ENCODE peak calls at places on chromosome 19, in seven cellular contexts. Z, Q, C, P, K, A and Y are unnamed samples. For H3K4me1, the result is how much of the 10 kb centered on the place peaks cover.

GRCh38 chr19:34493038-34493648 is 11.6 kb downstream of the WTIP start:
- DNase-seq in P (no peak), C (no peak), K (no peak), A (no peak), Z (no peak), Q (no peak), Y (no peak)

GRCh38 chr19:38142176-38143035 is 81.6 kb downstream of the DPF1 start:
- DNase-seq in A (peak), Q (peak), C (peak), K (peak), P (peak), Z (peak), Y (no peak)

GRCh38 chr19:57056972-57057371 is 62.8 kb upstream of the USP29 start:
- DNase-seq in C (peak), Q (no peak), P (peak), A (peak), K (no peak), Z (no peak), Y (peak)

GRCh38 chr19:10603873-10604459 is 16.9 kb upstream of the AP1M2 start:
- DNase-seq in Q (peak), A (peak), C (peak), K (peak), Z (no peak), P (no peak), Y (peak)

GRCh38 chr19:50214699-50215543 is 11.5 kb downstream of the MYH14 start:
- DNase-seq in C (peak), Q (no peak), P (no peak), K (no peak), A (peak), Z (no peak), Y (peak)

GRCh38 chr19:29844891-29845575 is 33.2 kb downstream of the CCNE1 start:
- DNase-seq in K (peak), Q (no peak), A (peak), C (peak), Z (peak), P (peak), Y (peak)

GRCh38 chr19:13847033-13847899 is 29.7 kb upstream of the NANOS3 start:
- DNase-seq in Z (peak), P (peak), Q (peak), K (peak), C (peak), A (peak), Y (peak)

GRCh38 chr19:29485293-29485692 is 40.5 kb upstream of the VSTM2B start:
- DNase-seq in Z (no peak), A (no peak), P (no peak), C (peak), K (no peak), Q (no peak), Y (no peak)

GRCh38 chr19:34172661-34173144 is 399 bp downstream of the LSM14A start:
- DNase-seq in A (peak), Q (peak), C (no peak), Z (no peak), P (no peak), K (no peak), Y (peak)

GRCh38 chr19:12159773-12160414 is 3.0 kb upstream of the ZNF136 start:
- DNase-seq in Q (peak), K (no peak), P (no peak), Z (no peak), A (no peak), C (no peak), Y (no peak)

GRCh38 chr19:35013820-35014754 is 14.0 kb downstream of the GRAMD1A start:
- DNase-seq in Z (no peak), A (peak), Q (peak), P (no peak), C (no peak), K (no peak), Y (no peak)

GRCh38 chr19:10712041-10712440 is 5.8 kb upstream of the DNM2 start:
- DNase-seq in K (no peak), C (no peak), Z (no peak), Q (no peak), P (no peak), A (peak), Y (no peak)

GRCh38 chr19:35404879-35405622 is 34.2 kb downstream of the GPR42 start:
- DNase-seq in C (peak), A (peak), Q (no peak), P (no peak), Z (peak), K (no peak), Y (no peak)

GRCh38 chr19:2097330-2098327 is 914 bp downstream of the IZUMO4 start:
- DNase-seq in A (peak), P (peak), Q (no peak), C (no peak), K (no peak), Z (no peak), Y (no peak)

GRCh38 chr19:50912727-50913716 is 1.8 kb upstream of the KLK4 start:
- DNase-seq in C (no peak), A (no peak), Z (no peak), Q (no peak), K (no peak), P (no peak), Y (no peak)

GRCh38 chr19:53644061-53644816 is 12.4 kb downstream of the DPRX start:
- DNase-seq in C (no peak), P (no peak), A (no peak), Z (no peak), K (no peak), Q (no peak), Y (no peak)

GRCh38 chr19:52190679-52191293 is 934 bp downstream of the PPP2R1A start:
- DNase-seq in K (no peak), Q (peak), C (peak), Z (peak), A (peak), P (no peak), Y (peak)

GRCh38 chr19:793775-794174 is 3.5 kb upstream of the PTBP1 start:
- DNase-seq in C (no peak), K (no peak), P (no peak), Q (no peak), Z (no peak), A (no peak), Y (peak)

GRCh38 chr19:39248806-39249205 is at the start of gene IFNL4:
- DNase-seq in P (no peak), Z (no peak), K (no peak), C (no peak), A (no peak), Q (no peak), Y (no peak)

GRCh38 chr19:38274734-38275133 is 10.4 kb downstream of the SPINT2 start:
- DNase-seq in A (peak), Z (no peak), K (no peak), C (no peak), Q (no peak), P (no peak), Y (peak)

GRCh38 chr19:35134601-35135091 is at the start of gene LGI4:
- DNase-seq in Z (no peak), Q (no peak), K (no peak), A (no peak), P (no peak), C (no peak), Y (no peak)

GRCh38 chr19:44626067-44626624 is 12.8 kb downstream of the IGSF23 start:
- DNase-seq in Z (peak), K (no peak), C (no peak), A (no peak), P (no peak), Q (no peak), Y (no peak)
- TF ChIP-seq EP300 in Z (peak), K (no peak), C (no peak), A (no peak), P (no peak), Q (peak), Y (no peak)

GRCh38 chr19:45863840-45864628 is at the start of gene FOXA3:
- DNase-seq in K (no peak), C (peak), P (no peak), A (peak), Q (peak), Z (peak), Y (peak)
- H3K27ac ChIP-seq in K (no peak), C (peak), P (no peak), A (peak), Q (no peak), Z (peak), Y (peak)

DNA sequence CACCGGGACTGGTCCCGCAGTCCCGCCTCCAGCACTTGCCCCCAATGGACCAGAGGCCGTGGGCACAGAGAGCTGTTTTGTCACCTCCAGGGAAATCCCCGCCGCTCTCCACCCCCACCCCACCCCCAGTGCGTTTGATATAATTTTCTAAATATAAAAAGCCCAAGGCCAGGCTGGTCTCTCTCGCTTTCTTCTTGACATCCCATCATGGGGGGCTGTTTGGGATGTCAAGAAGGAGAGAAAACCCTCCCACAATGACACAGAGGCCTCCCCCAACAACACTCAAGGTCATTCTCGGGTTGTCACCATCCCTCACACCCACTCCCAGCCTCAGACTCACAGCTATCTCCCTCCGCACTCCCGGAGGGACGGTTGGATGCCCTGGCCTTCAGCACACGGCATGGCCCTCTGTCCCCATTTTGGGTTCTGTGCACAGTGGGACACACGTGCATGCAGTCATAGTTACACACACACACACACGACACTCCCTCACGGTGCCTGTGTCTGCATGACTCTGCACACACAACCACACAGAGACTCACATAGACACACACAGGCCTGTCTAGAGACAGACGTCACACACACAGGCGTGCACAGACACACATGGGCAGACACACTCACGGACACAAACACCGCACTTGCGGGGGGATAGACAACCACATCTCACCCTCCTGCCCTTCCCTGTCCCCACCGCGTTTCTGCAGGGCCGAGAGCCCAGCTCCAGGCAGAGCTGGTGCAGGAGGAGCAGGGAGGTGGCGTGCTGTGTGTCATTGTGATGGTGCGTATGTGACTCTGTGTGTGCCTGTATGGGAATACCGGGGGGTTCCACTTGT is 4.8 kb upstream of the NFIC start:
- DNase-seq in Z (no peak), K (no peak), Q (no peak), C (no peak), A (no peak), P (peak), Y (no peak)
- H3K4me1 ChIP-seq in Z (under half), K (under half), Q (under half), C (half or more), A (under half), P (under half), Y (under half)

GRCh38 chr19:5864725-5865486 is 5.4 kb downstream of the FUT5 start:
- DNase-seq in K (no peak), Q (peak), A (no peak), C (no peak), Z (no peak), P (no peak), Y (no peak)
- TF ChIP-seq EP300 in K (no peak), Q (no peak), A (no peak), C (no peak), Z (no peak), P (no peak), Y (no peak)

DNA sequence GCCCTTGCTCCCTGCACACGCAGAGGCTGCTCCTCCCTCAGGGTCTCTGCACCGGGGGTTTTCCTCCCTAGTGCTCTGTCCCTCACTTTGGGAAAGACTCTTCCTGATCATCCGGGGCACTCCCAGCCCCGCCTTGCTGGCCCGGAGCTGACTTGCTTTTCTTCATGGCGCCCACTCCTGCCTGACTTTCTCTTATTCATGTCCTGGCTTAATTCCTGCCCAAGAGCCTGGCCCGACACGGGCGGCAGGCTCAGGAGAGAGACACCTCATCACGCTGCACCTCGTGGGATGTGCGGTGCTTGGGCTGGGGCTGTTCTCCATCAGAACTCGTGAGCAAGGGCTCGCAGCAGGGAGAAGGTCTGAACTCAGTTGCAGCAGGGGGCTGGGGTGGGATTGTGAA is 11.8 kb upstream of the PLA2G4C start:
- DNase-seq in Z (no peak), C (no peak), K (no peak), Q (no peak), A (no peak), P (no peak), Y (no peak)
- H3K27ac ChIP-seq in Z (no peak), C (no peak), K (peak), Q (no peak), A (no peak), P (no peak), Y (peak)

GRCh38 chr19:4849019-4849418 is 17.5 kb upstream of the TICAM1 start:
- DNase-seq in K (no peak), P (no peak), C (no peak), Q (no peak), Z (no peak), A (no peak), Y (no peak)
- H3K4me1 ChIP-seq in K (under half), P (under half), C (under half), Q (under half), Z (under half), A (under half), Y (under half)

GRCh38 chr19:55605637-55606470 is at the start of gene ZNF865:
- DNase-seq in Q (peak), C (peak), P (peak), A (peak), K (peak), Z (peak), Y (no peak)
- TF ChIP-seq EP300 in Q (no peak), C (no peak), P (no peak), A (no peak), K (no peak), Z (no peak), Y (no peak)

DNA sequence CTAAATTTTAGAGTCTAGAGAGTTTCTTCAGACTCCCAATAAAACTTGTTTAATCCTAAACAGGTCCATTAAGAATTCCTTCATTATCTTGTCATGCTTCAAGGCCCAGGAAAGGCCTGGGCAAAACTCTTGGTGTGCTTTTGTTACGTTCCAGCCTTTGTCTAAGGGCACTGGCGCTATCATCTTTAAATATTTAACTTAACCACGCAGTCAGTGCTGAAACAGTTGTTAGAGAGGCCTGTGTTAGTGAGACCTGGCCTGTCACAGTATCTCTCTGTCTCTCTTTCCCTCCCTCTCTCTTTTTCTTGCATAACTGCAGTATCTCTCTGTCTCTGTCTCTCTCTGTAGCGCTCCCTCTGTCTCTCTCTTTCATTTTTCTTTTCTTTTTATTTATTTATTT is 8.2 kb upstream of the OR1M1 start:
- DNase-seq in P (no peak), Q (no peak), C (no peak), K (no peak), A (no peak), Z (no peak), Y (no peak)
- H3K27ac ChIP-seq in P (no peak), Q (no peak), C (no peak), K (no peak), A (peak), Z (peak), Y (no peak)